ENCODE peak calls at places on chromosomes 16 and 17, in seven cellular contexts. Z is mesendoderm, L is mesenchymal stem cell, H is IMR-90, V is neuronal stem cell, B is H9, M is H1. D is an unnamed sample.

GRCh38 chr17:44253021-44253420 is 14.9 kb downstream of the SLC4A1 start:
- DNase-seq in Z (no peak), L (no peak), H (no peak), V (no peak), B (no peak), M (no peak), D (no peak)

GRCh38 chr16:23869052-23869451 is 33.3 kb downstream of the PRKCB start:
- DNase-seq in Z (peak; percentile 14), L (no peak), H (no peak), V (no peak), B (no peak), M (no peak), D (no peak)

GRCh38 chr17:77881545-77881944 is 77.0 kb upstream of the TNRC6C start:
- DNase-seq in Z (peak; percentile 35), L (peak; percentile 59), H (peak; percentile 28), V (no peak), B (no peak), M (no peak), D (no peak)

GRCh38 chr16:87864331-87864989 is 4.8 kb downstream of the SLC7A5 start:
- DNase-seq in Z (no peak), L (no peak), H (peak; percentile 55), V (no peak), B (no peak), M (no peak), D (no peak)

GRCh38 chr16:70678121-70678897 is 7.5 kb downstream of the MTSS2 start:
- DNase-seq in Z (no peak), L (no peak), H (no peak), V (no peak), B (no peak), M (no peak), D (no peak)

GRCh38 chr17:12605222-12605621 is 60.5 kb upstream of the MYOCD start:
- DNase-seq in Z (no peak), L (peak; percentile 40), H (peak; percentile 81), V (no peak), B (no peak), M (no peak), D (no peak)

GRCh38 chr16:87017388-87018012 is 299.7 kb downstream of the C16orf95 start:
- DNase-seq in Z (peak; percentile 83), L (peak; percentile 88), H (peak; percentile 88), V (no peak), B (peak; percentile 39), M (no peak), D (no peak)

GRCh38 chr17:48554412-48555090 is 9.6 kb upstream of the HOXB2 start:
- DNase-seq in Z (no peak), L (peak; percentile 52), H (peak; percentile 27), V (no peak), B (peak; percentile 64), M (no peak), D (no peak)

GRCh38 chr17:62591323-62591722 is 36.1 kb upstream of the MRC2 start:
- DNase-seq in Z (no peak), L (no peak), H (no peak), V (no peak), B (no peak), M (no peak), D (no peak)

GRCh38 chr16:55280622-55281021 is 43.4 kb upstream of the IRX6 start:
- DNase-seq in Z (no peak), L (no peak), H (no peak), V (no peak), B (no peak), M (no peak), D (no peak)

GRCh38 chr17:147796-148740 is 10.7 kb downstream of the SCGB1C2 start:
- DNase-seq in Z (no peak), L (no peak), H (no peak), V (no peak), B (no peak), M (no peak), D (no peak)

GRCh38 chr17:67491009-67491677 is 114.1 kb downstream of the PITPNC1 start:
- DNase-seq in Z (no peak), L (peak; percentile 100), H (peak; percentile 98), V (no peak), B (peak; percentile 76), M (no peak), D (peak; percentile 99)

GRCh38 chr17:77959926-77960521 is 1.5 kb downstream of the TNRC6C start:
- DNase-seq in Z (peak; percentile 51), L (peak; percentile 29), H (peak; percentile 60), V (peak; percentile 29), B (peak; percentile 57), M (no peak), D (no peak)

GRCh38 chr17:29179232-29180036 is 764 bp downstream of the MYO18A start:
- DNase-seq in Z (peak; percentile 84), L (peak; percentile 45), H (no peak), V (peak; percentile 67), B (peak; percentile 98), M (peak; percentile 70), D (no peak)

GRCh38 chr16:84065536-84066132 is 23.0 kb upstream of the SLC38A8 start:
- DNase-seq in Z (peak; percentile 66), L (peak; percentile 66), H (peak; percentile 62), V (no peak), B (peak; percentile 54), M (no peak), D (peak; percentile 47)

GRCh38 chr17:36182176-36183000 is 6.0 kb upstream of the TBC1D3B start:
- DNase-seq in Z (no peak), L (no peak), H (no peak), V (no peak), B (peak; percentile 87), M (no peak), D (no peak)

GRCh38 chr17:17818088-17818526 is 18.7 kb downstream of the SREBF1 start:
- DNase-seq in Z (peak; percentile 38), L (peak; percentile 44), H (peak; percentile 29), V (no peak), B (no peak), M (no peak), D (no peak)

GRCh38 chr17:63843387-63844292 is 1.2 kb upstream of the SMARCD2 start:
- DNase-seq in Z (no peak), L (peak; percentile 18), H (peak; percentile 70), V (no peak), B (no peak), M (no peak), D (peak; percentile 69)

GRCh38 chr17:45783593-45784292 is 377 bp upstream of the CRHR1 start:
- DNase-seq in Z (peak; percentile 69), L (no peak), H (no peak), V (peak; percentile 59), B (peak; percentile 80), M (no peak), D (no peak)

GRCh38 chr17:40558300-40558584 is 7.0 kb downstream of the CCR7 start:
- DNase-seq in Z (no peak), L (no peak), H (no peak), V (no peak), B (no peak), M (no peak), D (no peak)

GRCh38 chr17:79028496-79029326 is 4.7 kb downstream of the C1QTNF1 start:
- DNase-seq in Z (no peak), L (no peak), H (no peak), V (no peak), B (no peak), M (no peak), D (no peak)
- H3K18ac ChIP-seq in Z (no peak overlapping the region), L (peak overlapping the region; percentile 5), H (no peak overlapping the region), V (no peak overlapping the region), B (no peak overlapping the region), M (no peak overlapping the region), D (no peak overlapping the region)

DNA sequence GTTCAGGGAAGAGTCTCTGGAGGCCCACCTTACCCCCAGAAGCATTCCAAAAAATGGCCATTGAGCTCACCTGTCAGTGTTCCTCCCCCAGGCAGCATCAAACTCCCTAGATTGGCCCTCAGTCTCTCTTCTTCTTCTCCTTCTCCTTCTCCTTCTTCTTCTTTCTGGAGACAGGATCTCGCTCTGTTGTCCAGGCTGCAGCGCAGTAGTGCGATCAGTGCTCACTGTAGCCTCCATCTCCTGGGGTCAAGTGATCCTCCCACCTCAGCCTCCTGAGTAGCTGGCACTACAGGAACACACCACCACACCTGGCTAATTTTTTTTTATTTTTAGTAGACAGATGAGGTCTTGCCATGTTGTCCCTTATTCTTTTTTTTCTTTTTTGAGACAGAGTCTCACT is 16.4 kb upstream of the WNT3 start:
- DNase-seq in Z (no peak), L (no peak), H (no peak), V (no peak), B (no peak), M (no peak), D (no peak)
- H3K18ac ChIP-seq in Z (no peak overlapping the region), L (no peak overlapping the region), H (no peak overlapping the region), V (no peak overlapping the region), B (no peak overlapping the region), M (no peak overlapping the region), D (peak overlapping the region; percentile 21)

GRCh38 chr17:51828901-51829300 is 329.6 kb downstream of the CA10 start:
- DNase-seq in Z (no peak), L (no peak), H (no peak), V (no peak), B (no peak), M (no peak), D (peak; percentile 83)

GRCh38 chr17:51833620-51834019 is 324.9 kb downstream of the CA10 start:
- DNase-seq in Z (no peak), L (no peak), H (no peak), V (no peak), B (no peak), M (no peak), D (no peak)

GRCh38 chr17:51827140-51827539 is 331.4 kb downstream of the CA10 start:
- DNase-seq in Z (no peak), L (no peak), H (no peak), V (no peak), B (no peak), M (no peak), D (no peak)

GRCh38 chr17:51830886-51831285 is 327.6 kb downstream of the CA10 start:
- DNase-seq in Z (no peak), L (no peak), H (no peak), V (no peak), B (no peak), M (no peak), D (no peak)

DNA sequence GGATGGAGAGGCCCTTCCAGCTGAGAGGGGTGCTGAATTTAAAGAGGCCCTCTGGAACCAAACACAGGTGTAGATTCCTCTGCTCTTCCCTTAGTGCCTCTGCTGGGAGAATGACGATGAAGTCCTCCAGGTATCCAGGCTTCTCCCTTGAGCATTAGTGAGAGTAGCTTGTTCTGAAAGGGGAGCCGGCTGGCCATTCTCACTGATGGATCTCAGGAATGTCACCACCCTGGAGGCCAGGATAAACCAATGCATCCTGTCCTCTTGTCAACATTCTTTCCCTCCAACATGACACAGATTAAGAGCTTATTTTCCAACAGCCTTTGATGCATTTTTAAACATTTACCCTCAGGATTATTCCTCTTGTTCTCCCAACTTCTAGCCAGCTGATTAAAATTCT is 325.5 kb downstream of the CA10 start:
- DNase-seq in Z (peak; percentile 48), L (no peak), H (no peak), V (no peak), B (no peak), M (no peak), D (no peak)
- H3K18ac ChIP-seq in Z (no peak overlapping the region), L (no peak overlapping the region), H (no peak overlapping the region), V (no peak overlapping the region), B (no peak overlapping the region), M (no peak overlapping the region), D (no peak overlapping the region)

DNA sequence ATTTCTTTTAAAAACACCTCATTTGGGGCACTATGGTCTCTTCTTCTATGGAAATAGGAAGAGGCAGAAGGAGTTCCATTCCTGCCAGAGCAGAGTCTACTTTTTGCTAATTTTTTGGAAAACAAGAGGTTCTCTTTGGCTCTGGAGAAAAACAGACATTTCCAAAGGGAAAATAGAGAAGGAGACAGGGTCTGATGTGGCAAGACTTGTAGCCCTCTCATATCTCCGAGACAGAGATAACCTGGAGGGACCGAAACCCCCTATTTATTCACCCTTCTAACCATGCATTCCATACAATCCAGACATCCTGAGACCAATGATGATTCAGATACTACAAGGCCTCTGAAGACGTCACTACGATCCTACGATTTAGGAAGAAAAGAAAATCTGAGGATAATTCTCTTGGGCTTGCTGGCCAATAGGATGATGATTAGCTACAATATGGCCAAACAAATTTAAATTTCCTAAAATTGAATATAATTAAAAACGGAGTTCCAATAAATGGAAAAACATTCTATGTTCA is 70.2 kb downstream of the HIC1 start:
- DNase-seq in Z (peak; percentile 19), L (peak; percentile 52), H (peak; percentile 92), V (no peak), B (no peak), M (no peak), D (no peak)
- H3K18ac ChIP-seq in Z (no peak overlapping the region), L (no peak overlapping the region), H (peak overlapping the region; percentile 69), V (no peak overlapping the region), B (no peak overlapping the region), M (no peak overlapping the region), D (no peak overlapping the region)

D was measured in trophoblast cell.